ENCODE peak calls at places on chromosomes 11 and 22, in nine cellular contexts. H is right atrium auricular region; Q is tibial artery; E is spleen; K is CD8-positive, alpha-beta T cell; F is colonic mucosa; Y is uterus; G is PC-9; W is SJSA1. L is an unnamed sample. For H3K4me1, the result is how much of the 10 kb centered on the place peaks cover.

GRCh38 chr11:118913411-118914125 is 12.2 kb downstream of the BCL9L start:
- DNase-seq in H (no peak), Q (no peak), E (peak), K (peak), F (no peak), Y (peak), G (peak), W (no peak), L (no peak)

GRCh38 chr11:31325162-31325561 is 44.4 kb downstream of the DCDC1 start:
- DNase-seq in H (no peak), Q (no peak), E (no peak), K (no peak), F (no peak), Y (no peak), G (peak), W (no peak), L (peak)

GRCh38 chr22:22731374-22731676 is 86.9 kb downstream of the GGTLC2 start:
- DNase-seq in H (no peak), Q (no peak), E (no peak), K (no peak), F (no peak), Y (no peak), G (no peak), W (no peak), L (no peak)

GRCh38 chr11:65213322-65214211 is 31.8 kb downstream of the CAPN1 start:
- DNase-seq in H (no peak), Q (no peak), E (peak), K (peak), F (no peak), Y (no peak), G (peak), W (no peak), L (no peak)

GRCh38 chr22:48535868-48536690 is 1291.6 kb downstream of the BRD1 start:
- DNase-seq in H (no peak), Q (no peak), E (no peak), K (no peak), F (no peak), Y (no peak), G (no peak), W (no peak), L (no peak)

GRCh38 chr11:69071956-69072355 is 23.2 kb downstream of the TPCN2 start:
- DNase-seq in H (no peak), Q (no peak), E (no peak), K (no peak), F (no peak), Y (no peak), G (no peak), W (no peak), L (no peak)

GRCh38 chr11:112584674-112585073 is 324.0 kb upstream of the PLET1 start:
- DNase-seq in H (no peak), Q (no peak), E (no peak), K (no peak), F (no peak), Y (no peak), G (no peak), W (no peak), L (no peak)

GRCh38 chr22:35627267-35628041 is 10.3 kb upstream of the MB start:
- DNase-seq in H (peak), Q (peak), E (no peak), K (peak), F (peak), Y (peak), G (peak), W (peak), L (peak)

GRCh38 chr11:104772806-104773241 is 125.4 kb downstream of the CASP12 start:
- DNase-seq in H (no peak), Q (no peak), E (no peak), K (no peak), F (no peak), Y (no peak), G (peak), W (peak), L (peak)

GRCh38 chr22:19776433-19777031 is 16.0 kb downstream of the TBX1 start:
- DNase-seq in H (no peak), Q (no peak), E (peak), K (no peak), F (no peak), Y (no peak), G (no peak), W (no peak), L (no peak)

GRCh38 chr22:38191746-38192474 is 9.9 kb upstream of the MAFF start:
- DNase-seq in H (no peak), Q (no peak), E (no peak), K (no peak), F (peak), Y (no peak), G (no peak), W (no peak), L (no peak)

GRCh38 chr22:25169278-25170031 is 30.2 kb upstream of the CRYBB3 start:
- DNase-seq in H (no peak), Q (no peak), E (no peak), K (no peak), F (no peak), Y (no peak), G (no peak), W (no peak), L (no peak)

GRCh38 chr22:45290410-45290936 is 5.7 kb downstream of the UPK3A start:
- DNase-seq in H (no peak), Q (no peak), E (no peak), K (no peak), F (peak), Y (no peak), G (peak), W (no peak), L (no peak)

GRCh38 chr22:26666035-26666338 is 8.6 kb downstream of the MIAT start:
- DNase-seq in H (no peak), Q (no peak), E (peak), K (no peak), F (no peak), Y (no peak), G (no peak), W (no peak), L (no peak)

GRCh38 chr11:77842451-77843121 is 21.6 kb downstream of the AAMDC start:
- DNase-seq in H (no peak), Q (no peak), E (no peak), K (no peak), F (no peak), Y (no peak), G (no peak), W (no peak), L (no peak)

GRCh38 chr11:8691601-8692000 is 9.0 kb downstream of the RPL27A start:
- DNase-seq in H (no peak), Q (no peak), E (no peak), K (no peak), F (no peak), Y (no peak), G (no peak), W (no peak), L (no peak)

GRCh38 chr11:118658372-118659313 is 20.8 kb downstream of the TREH start:
- DNase-seq in H (no peak), Q (no peak), E (no peak), K (no peak), F (no peak), Y (peak), G (no peak), W (peak), L (no peak)

GRCh38 chr11:83971063-83971462 is 684.9 kb upstream of the CCDC90B start:
- DNase-seq in H (no peak), Q (no peak), E (no peak), K (no peak), F (no peak), Y (no peak), G (no peak), W (no peak), L (no peak)

GRCh38 chr11:112856591-112856990 is 104.6 kb upstream of the NCAM1 start:
- DNase-seq in H (no peak), Q (no peak), E (no peak), K (no peak), F (no peak), Y (no peak), G (no peak), W (no peak), L (no peak)

GRCh38 chr11:82080160-82080559 is 653.5 kb downstream of the FAM181B start:
- DNase-seq in H (no peak), Q (no peak), E (no peak), K (no peak), F (no peak), Y (no peak), G (no peak), W (no peak), L (no peak)

GRCh38 chr22:27794244-27794643 is 7.3 kb downstream of the MN1 start:
- DNase-seq in H (no peak), Q (no peak), E (no peak), K (no peak), F (no peak), Y (no peak), G (no peak), W (no peak), L (no peak)

GRCh38 chr11:104120493-104121200 is 43.3 kb downstream of the PDGFD start:
- DNase-seq in H (no peak), Q (no peak), E (no peak), K (no peak), F (no peak), Y (no peak), G (no peak), W (no peak), L (no peak)

GRCh38 chr11:113675003-113675471 is 31.1 kb downstream of the TMPRSS5 start:
- DNase-seq in H (no peak), Q (no peak), E (no peak), K (no peak), F (no peak), Y (no peak), G (no peak), W (peak), L (peak)

GRCh38 chr11:73218106-73218829 is at the start of gene P2RY2:
- DNase-seq in H (peak), Q (peak), E (peak), K (no peak), F (peak), Y (peak), G (peak), W (no peak), L (no peak)

GRCh38 chr11:112455791-112456190 is 195.1 kb upstream of the PLET1 start:
- DNase-seq in H (no peak), Q (no peak), E (no peak), K (no peak), F (no peak), Y (no peak), G (no peak), W (no peak), L (no peak)

GRCh38 chr11:106076421-106076922 is 675 bp downstream of the KBTBD3 start:
- DNase-seq in H (no peak), Q (no peak), E (no peak), K (no peak), F (peak), Y (no peak), G (no peak), W (peak), L (no peak)

GRCh38 chr11:75815345-75815983 is 454 bp downstream of the UVRAG start:
- DNase-seq in H (no peak), Q (peak), E (peak), K (peak), F (peak), Y (no peak), G (no peak), W (no peak), L (no peak)

GRCh38 chr11:15927866-15928217 is 428.5 kb downstream of the SOX6 start:
- DNase-seq in H (no peak), Q (no peak), E (no peak), K (no peak), F (no peak), Y (no peak), G (no peak), W (no peak), L (no peak)

GRCh38 chr11:129985823-129986222 is 16.8 kb downstream of the PRDM10 start:
- DNase-seq in H (no peak), Q (no peak), E (no peak), K (no peak), F (no peak), Y (no peak), G (no peak), W (no peak), L (no peak)

GRCh38 chr11:24859801-24860300 is 363.0 kb downstream of the LUZP2 start:
- DNase-seq in H (no peak), Q (no peak), E (peak), K (no peak), F (no peak), Y (no peak), G (no peak), W (no peak), L (no peak)

GRCh38 chr11:47861762-47862161 is 13.6 kb upstream of the NUP160 start:
- DNase-seq in H (no peak), Q (no peak), E (no peak), K (no peak), F (no peak), Y (no peak), G (no peak), W (peak), L (no peak)

GRCh38 chr11:11752688-11753087 is 89.1 kb upstream of the USP47 start:
- DNase-seq in H (no peak), Q (no peak), E (no peak), K (no peak), F (no peak), Y (no peak), G (no peak), W (no peak), L (no peak)

GRCh38 chr22:40533712-40534378 is 102.7 kb downstream of the MRTFA start:
- DNase-seq in H (no peak), Q (no peak), E (no peak), K (peak), F (no peak), Y (no peak), G (no peak), W (peak), L (no peak)

GRCh38 chr22:43996170-43996980 is 27.7 kb upstream of the PARVB start:
- DNase-seq in H (no peak), Q (peak), E (peak), K (peak), F (peak), Y (no peak), G (peak), W (no peak), L (no peak)

GRCh38 chr11:24515632-24516031 is 18.8 kb downstream of the LUZP2 start:
- DNase-seq in H (no peak), Q (no peak), E (no peak), K (no peak), F (no peak), Y (no peak), G (no peak), W (no peak), L (no peak)

GRCh38 chr11:74478877-74479276 is 11.5 kb upstream of the KCNE3 start:
- DNase-seq in H (no peak), Q (no peak), E (no peak), K (no peak), F (no peak), Y (no peak), G (no peak), W (no peak), L (no peak)

GRCh38 chr11:28759311-28759710 is 651.1 kb downstream of the METTL15 start:
- DNase-seq in H (no peak), Q (no peak), E (no peak), K (no peak), F (no peak), Y (no peak), G (peak), W (peak), L (no peak)

GRCh38 chr11:113286509-113287497 is 27.6 kb upstream of the TTC12 start:
- DNase-seq in H (no peak), Q (no peak), E (no peak), K (no peak), F (no peak), Y (no peak), G (no peak), W (no peak), L (no peak)

GRCh38 chr11:47550288-47551052 is 2.5 kb downstream of the CELF1 start:
- DNase-seq in H (no peak), Q (no peak), E (peak), K (no peak), F (no peak), Y (no peak), G (no peak), W (no peak), L (no peak)

GRCh38 chr11:90855531-90855930 is 632.7 kb upstream of the CHORDC1 start:
- DNase-seq in H (no peak), Q (no peak), E (no peak), K (no peak), F (no peak), Y (no peak), G (no peak), W (no peak), L (no peak)

DNA sequence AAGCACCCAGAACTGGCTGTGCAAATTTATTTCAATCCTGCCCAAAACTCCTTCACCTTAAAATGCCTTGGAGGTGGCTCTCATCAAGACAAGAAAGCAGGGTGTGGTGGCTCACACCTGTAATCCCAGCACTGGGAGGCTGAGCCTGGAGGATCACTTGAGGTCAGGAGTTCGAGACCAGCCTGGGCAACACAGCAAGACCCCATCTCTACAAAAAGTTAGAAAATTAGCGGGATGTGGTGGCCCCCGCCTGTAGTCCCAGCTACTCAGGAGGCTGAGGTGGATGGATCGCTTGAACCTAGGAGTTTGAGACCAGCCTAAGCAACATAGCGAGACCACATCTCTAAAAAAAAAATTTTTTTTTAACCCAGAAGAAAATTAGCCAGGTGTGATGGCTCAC is 689 bp upstream of the RAB39A start:
- DNase-seq in H (no peak), Q (no peak), E (no peak), K (no peak), F (no peak), Y (no peak), G (no peak), W (no peak), L (no peak)
- H3K4me3 ChIP-seq in H (peak), Q (no peak), E (peak), K (peak), F (peak), Y (no peak), G (no peak), W (no peak), L (peak)

DNA sequence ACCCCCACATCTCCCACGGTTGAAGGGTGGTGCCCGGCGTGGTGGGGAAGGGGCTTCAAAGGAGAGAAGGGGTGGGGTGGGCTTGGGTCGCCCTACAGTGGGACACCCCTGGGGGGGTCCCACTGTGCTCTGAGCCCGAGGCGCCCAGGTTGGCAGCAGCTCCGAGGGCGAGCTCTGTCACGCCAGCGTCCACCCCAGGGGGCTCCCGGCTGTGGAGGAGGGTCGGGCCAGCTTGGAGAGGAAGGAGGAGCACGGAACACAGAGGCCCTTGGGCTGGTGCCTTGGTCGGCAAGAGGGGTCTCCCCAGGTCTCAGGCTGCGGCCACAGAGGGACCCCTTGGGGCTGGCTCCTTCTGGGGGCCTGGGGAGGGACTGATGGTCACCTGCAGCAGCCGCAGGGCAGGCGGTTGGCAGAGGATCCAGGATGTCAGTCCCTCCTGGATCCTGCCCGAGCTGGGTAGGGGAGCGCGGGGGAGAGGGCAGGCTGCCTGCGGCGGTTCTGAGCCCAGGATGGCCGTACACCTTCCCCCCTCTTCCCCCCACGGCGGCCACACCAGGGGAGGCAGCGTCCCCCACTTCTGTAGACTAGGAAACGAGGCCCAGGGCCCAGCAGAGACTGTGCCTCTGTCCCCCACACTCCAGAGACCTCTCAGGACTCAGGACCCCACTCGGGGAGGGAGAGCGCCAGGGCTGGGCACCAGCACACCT is 788 bp downstream of the MUC6 start:
- DNase-seq in H (no peak), Q (no peak), E (no peak), K (no peak), F (no peak), Y (no peak), G (no peak), W (no peak), L (no peak)
- H3K4me1 ChIP-seq in H (under half), Q (under half), E (under half), K (under half), F (under half), Y (under half), G (under half), W (under half), L (under half)

GRCh38 chr11:12950681-12951080 is 58.4 kb upstream of the RASSF10 start:
- DNase-seq in H (no peak), Q (no peak), E (no peak), K (no peak), F (no peak), Y (no peak), G (no peak), W (no peak), L (no peak)

GRCh38 chr11:12952094-12952493 is 57.0 kb upstream of the RASSF10 start:
- DNase-seq in H (no peak), Q (no peak), E (no peak), K (no peak), F (no peak), Y (no peak), G (no peak), W (no peak), L (no peak)

GRCh38 chr11:12951376-12951775 is 57.7 kb upstream of the RASSF10 start:
- DNase-seq in H (no peak), Q (no peak), E (no peak), K (no peak), F (no peak), Y (no peak), G (no peak), W (no peak), L (no peak)

GRCh38 chr11:12944889-12945288 is 64.2 kb upstream of the RASSF10 start:
- DNase-seq in H (no peak), Q (no peak), E (no peak), K (no peak), F (no peak), Y (no peak), G (no peak), W (no peak), L (no peak)

GRCh38 chr11:12949456-12949855 is 59.7 kb upstream of the RASSF10 start:
- DNase-seq in H (no peak), Q (no peak), E (no peak), K (no peak), F (no peak), Y (no peak), G (no peak), W (no peak), L (no peak)
- H3K4me3 ChIP-seq in H (no peak), Q (no peak), E (no peak), K (no peak), F (no peak), Y (no peak), G (no peak), W (no peak), L (no peak)

GRCh38 chr11:115321602-115322289 is 182.5 kb downstream of the CADM1 start:
- DNase-seq in H (no peak), Q (no peak), E (no peak), K (no peak), F (no peak), Y (no peak), G (no peak), W (no peak), L (no peak)
- H3K4me1 ChIP-seq in H (under half), Q (under half), E (under half), K (under half), F (under half), Y (under half), G (under half), W (under half), L (under half)